ENCODE peak calls at places on chromosomes 4 and X, in ten cellular contexts. C, B, A, H, Z, K, S, L, O and R are unnamed samples. For H3K27me3 and H3K36me3, the result is how much of the 10 kb centered on the place peaks cover.

GRCh38 chrX:32514986-32515385 is 696.4 kb downstream of the DMD start:
- DNase-seq in C (no peak), B (no peak), A (no peak), H (no peak), Z (no peak), K (no peak), S (no peak), L (no peak), O (no peak), R (no peak)

GRCh38 chrX:38275615-38276014 is 51.7 kb downstream of the RPGR start:
- DNase-seq in C (peak), B (no peak), A (no peak), H (no peak), Z (no peak), K (no peak), S (peak), L (peak), O (no peak), R (no peak)

GRCh38 chr4:106315476-106315967 is 487 bp downstream of the TBCK start:
- DNase-seq in C (peak), B (no peak), A (no peak), H (no peak), Z (no peak), K (no peak), S (no peak), L (peak), O (no peak), R (no peak)

GRCh38 chrX:1673337-1673736 is 58.5 kb downstream of the ASMT start:
- DNase-seq in C (peak), B (peak), A (no peak), H (no peak), Z (no peak), K (peak), S (peak), L (peak), O (peak), R (no peak)

GRCh38 chrX:10875995-10876394 is 235.1 kb upstream of the HCCS start:
- DNase-seq in C (no peak), B (no peak), A (no peak), H (no peak), Z (no peak), K (no peak), S (no peak), L (no peak), O (no peak), R (no peak)

GRCh38 chr4:40458109-40458508 is 123.0 kb downstream of the CHRNA9 start:
- DNase-seq in C (no peak), B (no peak), A (no peak), H (no peak), Z (no peak), K (no peak), S (no peak), L (no peak), O (no peak), R (no peak)

GRCh38 chr4:17817027-17817426 is 6.2 kb downstream of the NCAPG start:
- DNase-seq in C (peak), B (no peak), A (no peak), H (no peak), Z (no peak), K (no peak), S (peak), L (peak), O (no peak), R (no peak)

GRCh38 chr4:101393256-101393655 is 45.9 kb upstream of the PPP3CA start:
- DNase-seq in C (peak), B (no peak), A (no peak), H (no peak), Z (no peak), K (no peak), S (no peak), L (peak), O (no peak), R (no peak)

GRCh38 chrX:6701085-6701484 is 166.2 kb upstream of the VCX3A start:
- DNase-seq in C (no peak), B (no peak), A (no peak), H (no peak), Z (no peak), K (no peak), S (no peak), L (no peak), O (no peak), R (no peak)

GRCh38 chrX:132173647-132174046 is 45.6 kb downstream of the RAP2C start:
- DNase-seq in C (no peak), B (no peak), A (no peak), H (no peak), Z (no peak), K (no peak), S (no peak), L (no peak), O (no peak), R (no peak)
- H3K4me3 ChIP-seq in C (no peak), B (no peak), A (no peak), H (no peak), Z (no peak), K (no peak), S (no peak), L (no peak), O (no peak), R (no peak)

DNA sequence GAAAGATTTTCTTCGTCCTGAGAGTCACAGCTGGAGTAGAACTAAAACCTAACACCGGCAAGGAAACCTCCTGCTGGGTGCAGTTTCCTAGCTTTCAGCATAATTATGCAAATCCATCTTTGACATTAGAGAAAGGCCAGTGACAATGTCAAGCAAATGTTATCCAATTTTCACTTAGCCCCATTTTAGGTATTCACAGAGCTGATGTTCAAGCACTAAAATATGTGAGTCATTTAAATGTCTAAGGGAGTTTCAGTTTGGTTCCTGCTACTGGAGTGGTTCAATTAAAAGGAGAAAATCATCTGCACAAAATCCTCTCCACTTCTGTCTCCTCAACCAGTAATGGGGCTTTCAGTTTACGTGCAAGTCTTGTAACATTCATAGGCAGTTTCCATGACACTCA is 37.1 kb upstream of the AMOT start:
- DNase-seq in C (no peak), B (no peak), A (no peak), H (no peak), Z (no peak), K (no peak), S (no peak), L (no peak), O (no peak), R (no peak)
- H3K27me3 ChIP-seq in C (under half), B (under half), A (under half), H (under half), Z (under half), K (under half), S (under half), L (under half), O (under half), R (under half)

DNA sequence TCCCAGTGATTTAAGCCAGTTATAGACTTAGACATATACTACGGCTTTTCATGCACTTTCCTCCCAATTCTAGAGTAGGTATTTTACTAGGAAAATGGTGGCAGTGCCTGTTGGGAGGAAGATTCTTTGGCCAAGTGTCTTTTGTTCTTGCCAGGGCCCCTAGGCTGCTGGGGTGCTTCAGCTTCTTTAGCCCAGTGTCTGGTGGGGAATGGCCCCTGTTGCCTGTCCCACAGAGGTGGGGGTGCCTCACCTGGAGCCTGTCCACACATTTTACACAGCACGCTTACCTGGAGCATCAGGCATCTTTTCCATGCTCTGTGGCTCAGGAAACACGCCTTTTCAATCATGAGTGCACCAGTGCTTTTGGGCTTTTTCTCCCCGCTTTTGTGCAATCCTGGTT is 33.2 kb upstream of the MSANTD1 start:
- DNase-seq in C (no peak), B (no peak), A (no peak), H (no peak), Z (no peak), K (peak), S (no peak), L (no peak), O (no peak), R (no peak)
- H3K36me3 ChIP-seq in C (under half), B (half or more), A (under half), H (half or more), Z (half or more), K (half or more), S (half or more), L (under half), O (half or more), R (under half)

DNA sequence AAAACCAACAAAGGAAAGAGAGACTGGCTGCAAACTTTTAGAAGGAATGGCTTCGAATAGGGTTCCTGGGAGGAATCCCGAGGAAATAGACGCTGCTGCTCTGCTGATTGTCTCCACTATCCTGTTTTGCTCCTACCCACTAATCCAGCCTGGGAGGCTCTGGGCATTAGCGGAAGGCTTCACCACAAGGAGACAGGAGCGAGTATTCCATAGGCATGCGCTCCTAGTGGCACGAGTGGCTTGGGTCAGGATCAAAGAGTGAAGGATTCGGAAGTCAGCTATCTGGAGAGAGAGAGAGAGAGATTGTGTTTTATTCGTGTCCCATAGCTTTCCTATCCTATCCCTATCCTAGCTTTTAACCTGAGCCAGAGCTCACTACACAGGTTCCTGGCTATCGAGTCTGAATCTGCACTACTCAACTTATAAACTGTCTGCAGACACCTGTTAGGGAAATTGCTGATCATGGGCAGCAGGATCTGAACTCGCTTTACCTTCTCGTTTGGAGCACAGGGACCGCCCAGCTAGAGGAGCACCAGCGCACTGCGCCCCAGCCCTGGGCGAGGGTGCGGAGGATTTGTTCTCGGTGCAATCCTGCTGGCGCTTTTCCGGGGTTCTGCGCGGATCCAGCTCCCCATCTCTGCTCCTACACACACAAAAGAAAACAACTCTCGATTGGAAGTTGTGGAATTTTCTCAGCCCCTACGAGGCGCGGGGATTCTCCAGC is 740 bp upstream of the NPY2R start:
- DNase-seq in C (no peak), B (peak), A (no peak), H (no peak), Z (no peak), K (no peak), S (peak), L (peak), O (no peak), R (no peak)
- H3K4me3 ChIP-seq in C (no peak), B (peak), A (peak), H (peak), Z (peak), K (peak), S (peak), L (peak), O (peak), R (no peak)

DNA sequence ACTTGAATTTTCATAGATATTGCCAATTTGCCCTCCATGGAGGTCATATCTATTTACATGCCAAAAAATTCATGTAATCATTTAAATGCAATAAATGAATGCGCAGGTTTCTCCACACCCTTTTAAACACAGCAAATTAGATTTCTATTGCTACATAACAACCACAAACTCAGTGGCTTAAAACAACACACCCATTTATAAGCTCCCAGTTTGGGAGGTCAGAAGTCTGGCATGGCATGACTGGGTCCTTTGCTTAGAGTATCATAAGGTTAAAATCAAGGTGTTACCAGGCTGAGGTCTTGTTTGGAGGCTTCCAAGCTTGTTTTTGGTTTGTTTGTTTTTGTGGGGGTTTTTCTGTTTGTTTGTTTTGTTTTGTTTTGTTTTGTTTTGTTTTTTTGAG is 49.9 kb upstream of the NYX start:
- DNase-seq in C (no peak), B (no peak), A (no peak), H (no peak), Z (no peak), K (no peak), S (no peak), L (no peak), O (no peak), R (no peak)
- H3K27me3 ChIP-seq in C (under half), B (under half), A (under half), H (under half), Z (under half), K (under half), S (under half), L (under half), O (under half), R (under half)

DNA sequence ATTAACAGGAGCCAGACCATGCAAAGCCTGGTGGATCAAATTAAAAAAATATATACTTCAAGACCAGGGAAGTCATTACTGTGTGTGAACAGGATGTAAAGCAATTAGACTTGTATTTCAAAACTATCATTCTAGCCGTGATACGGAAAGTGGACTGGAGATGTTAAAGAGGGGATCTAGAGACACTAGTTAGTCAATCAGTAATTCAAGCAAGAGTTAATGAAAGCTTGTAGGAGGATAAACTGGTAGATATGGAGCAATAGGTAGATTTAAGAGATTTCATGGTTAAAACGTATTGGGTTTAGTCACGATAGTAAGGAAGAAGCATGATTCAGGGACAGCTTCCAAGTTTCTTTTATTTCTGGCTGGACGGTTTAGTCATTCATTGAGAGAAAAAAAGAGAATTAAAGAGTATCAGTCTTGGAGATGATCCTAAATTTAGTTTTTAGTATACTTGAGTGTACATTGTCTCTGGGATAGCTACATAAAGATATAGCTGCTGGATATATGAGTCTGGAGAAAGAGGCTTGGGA is 3.9 kb downstream of the MAD2L1 start:
- DNase-seq in C (peak), B (no peak), A (no peak), H (no peak), Z (no peak), K (no peak), S (peak), L (no peak), O (no peak), R (no peak)
- H3K36me3 ChIP-seq in C (under half), B (half or more), A (under half), H (under half), Z (under half), K (under half), S (under half), L (under half), O (under half), R (under half)

DNA sequence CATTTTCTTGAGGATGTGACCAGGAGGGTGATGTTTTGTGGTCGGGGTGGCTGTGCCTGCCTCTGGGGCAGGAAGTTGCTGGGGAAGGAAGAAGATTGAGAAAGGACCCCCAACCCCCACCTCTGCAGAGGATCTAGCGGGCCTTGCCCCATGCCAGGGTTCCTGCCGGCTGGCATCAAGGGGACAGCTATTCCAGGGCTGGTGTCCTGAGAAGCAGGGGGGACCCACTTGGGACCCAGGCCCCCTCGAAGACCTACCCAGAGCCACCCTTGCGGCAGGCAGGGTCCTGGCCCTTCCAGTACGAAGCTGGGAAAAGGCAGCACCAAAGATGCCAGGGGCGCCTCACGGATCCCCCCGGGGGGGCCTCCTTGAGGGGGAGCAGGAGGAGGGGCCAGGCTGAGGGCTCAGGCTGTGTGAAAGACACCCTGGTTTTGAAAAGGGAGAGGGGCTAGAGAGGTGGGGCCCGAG is 6.6 kb downstream of the SH3BP2 start:
- DNase-seq in C (no peak), B (no peak), A (peak), H (peak), Z (no peak), K (peak), S (no peak), L (no peak), O (peak), R (peak)
- H3K4me3 ChIP-seq in C (no peak), B (no peak), A (peak), H (peak), Z (peak), K (no peak), S (no peak), L (no peak), O (peak), R (no peak)

GRCh38 chr4:8478371-8478770 is 37.8 kb downstream of the TRMT44 start:
- DNase-seq in C (no peak), B (no peak), A (no peak), H (no peak), Z (no peak), K (no peak), S (no peak), L (no peak), O (no peak), R (no peak)
- H3K27me3 ChIP-seq in C (under half), B (under half), A (under half), H (under half), Z (under half), K (under half), S (under half), L (under half), O (under half), R (under half)

GRCh38 chr4:10083861-10084641 is 32.5 kb downstream of the WDR1 start:
- DNase-seq in C (no peak), B (no peak), A (peak), H (peak), Z (peak), K (peak), S (no peak), L (no peak), O (peak), R (no peak)

GRCh38 chr4:10080874-10081606 is 35.6 kb downstream of the WDR1 start:
- DNase-seq in C (no peak), B (no peak), A (peak), H (no peak), Z (no peak), K (peak), S (no peak), L (no peak), O (peak), R (peak)

GRCh38 chr4:10083331-10083769 is 33.2 kb downstream of the WDR1 start:
- DNase-seq in C (no peak), B (no peak), A (peak), H (peak), Z (peak), K (peak), S (no peak), L (no peak), O (peak), R (no peak)

GRCh38 chr4:10082047-10082446 is 34.6 kb downstream of the WDR1 start:
- DNase-seq in C (no peak), B (no peak), A (peak), H (no peak), Z (peak), K (peak), S (no peak), L (no peak), O (peak), R (no peak)

DNA sequence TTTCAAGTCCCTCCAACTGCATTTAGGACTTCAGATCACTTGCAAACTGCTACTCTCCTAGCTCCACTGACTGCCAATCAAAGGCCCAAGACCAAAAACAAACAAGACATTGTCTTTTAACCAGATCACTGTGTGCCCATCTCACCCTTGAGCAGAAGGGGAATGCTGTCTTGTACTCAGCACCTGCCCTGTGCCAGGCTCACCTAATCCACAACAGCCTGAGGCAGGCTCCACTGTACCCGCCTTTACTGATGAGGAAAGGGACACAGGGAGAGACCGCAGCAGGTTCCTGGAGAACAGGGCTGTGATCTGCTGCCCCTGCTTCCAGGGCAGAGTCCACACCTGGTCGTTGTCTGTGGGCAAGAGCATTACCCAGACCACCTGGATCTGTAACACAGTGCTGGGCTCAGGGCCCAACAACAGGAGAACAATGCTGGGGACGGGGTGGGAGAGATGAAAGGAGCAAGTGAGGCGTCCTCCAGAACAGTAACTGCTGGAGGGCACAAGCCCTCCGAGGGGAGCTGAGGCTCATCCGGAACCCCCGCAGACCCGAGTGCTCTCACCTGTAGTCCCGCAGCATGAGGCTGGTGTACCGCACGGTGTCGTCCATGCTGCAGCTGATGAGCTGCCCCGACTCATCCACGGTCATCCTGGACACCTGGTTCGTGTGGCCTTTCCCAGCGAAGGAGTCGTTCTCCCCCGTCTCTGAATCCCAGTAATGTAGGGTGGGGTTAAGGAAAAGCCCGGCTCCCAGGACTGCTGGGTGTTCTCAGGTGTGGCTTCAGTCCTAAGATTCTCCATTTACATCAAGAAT is 33.9 kb downstream of the WDR1 start:
- DNase-seq in C (no peak), B (no peak), A (peak), H (peak), Z (peak), K (peak), S (no peak), L (no peak), O (peak), R (no peak)
- H3K36me3 ChIP-seq in C (half or more), B (half or more), A (half or more), H (half or more), Z (half or more), K (half or more), S (half or more), L (under half), O (half or more), R (under half)